ENCODE peak calls at places on chromosome 17, in ten cellular contexts. V is HCT116, R is psoas muscle, T is NB4, C is HL-60, H is PC-3, K is GM12865, A is ovary, U is stomach, F is PC-9. L is an unnamed sample.

GRCh38 chr17:2705263-2705662 is 6.3 kb downstream of the CLUH start:
- DNase-seq in V (no peak), R (no peak), T (no peak), C (no peak), H (no peak), K (no peak), A (no peak), U (no peak), F (peak; percentile 18), L (no peak)

GRCh38 chr17:64254755-64255154 is 8.3 kb downstream of the TEX2 start:
- DNase-seq in V (no peak), R (peak; percentile 26), T (no peak), C (no peak), H (no peak), K (no peak), A (no peak), U (no peak), F (no peak), L (no peak)

GRCh38 chr17:2051388-2052237 is 3.3 kb upstream of the HIC1 start:
- DNase-seq in V (no peak), R (peak; percentile 36), T (no peak), C (no peak), H (no peak), K (no peak), A (peak; percentile 57), U (no peak), F (no peak), L (no peak)

GRCh38 chr17:78185981-78186688 is 717 bp downstream of the TK1 start:
- DNase-seq in V (no peak), R (no peak), T (peak; percentile 63), C (peak; percentile 78), H (peak; percentile 57), K (peak; percentile 56), A (no peak), U (no peak), F (peak; percentile 57), L (no peak)

GRCh38 chr17:50266384-50267073 is 7.7 kb upstream of the TMEM92 start:
- DNase-seq in V (no peak), R (peak; percentile 51), T (no peak), C (no peak), H (peak; percentile 93), K (no peak), A (peak; percentile 78), U (peak; percentile 88), F (peak; percentile 38), L (no peak)

GRCh38 chr17:80812362-80813088 is 179.1 kb upstream of the CHMP6 start:
- DNase-seq in V (no peak), R (no peak), T (no peak), C (no peak), H (no peak), K (no peak), A (peak; percentile 10), U (no peak), F (no peak), L (no peak)

GRCh38 chr17:49552070-49552751 is 23.5 kb upstream of the NXPH3 start:
- DNase-seq in V (no peak), R (no peak), T (no peak), C (no peak), H (peak; percentile 49), K (no peak), A (no peak), U (no peak), F (no peak), L (no peak)

GRCh38 chr17:4594406-4595349 is 10.3 kb downstream of the SMTNL2 start:
- DNase-seq in V (no peak), R (no peak), T (no peak), C (no peak), H (no peak), K (peak; percentile 54), A (no peak), U (peak; percentile 67), F (no peak), L (no peak)

GRCh38 chr17:7439462-7440112 is at the start of gene FGF11:
- DNase-seq in V (no peak), R (no peak), T (no peak), C (no peak), H (no peak), K (no peak), A (no peak), U (no peak), F (no peak), L (no peak)

GRCh38 chr17:7440113-7440822 is 956 bp downstream of the FGF11 start:
- DNase-seq in V (no peak), R (peak; percentile 73), T (peak; percentile 38), C (peak; percentile 46), H (peak; percentile 28), K (peak; percentile 58), A (peak; percentile 65), U (peak; percentile 72), F (no peak), L (no peak)

GRCh38 chr17:7442142-7442541 is 2.7 kb upstream of the CHRNB1 start:
- DNase-seq in V (no peak), R (no peak), T (no peak), C (no peak), H (no peak), K (no peak), A (no peak), U (no peak), F (no peak), L (no peak)

GRCh38 chr17:7440823-7441174 is 1.5 kb downstream of the FGF11 start:
- DNase-seq in V (no peak), R (peak; percentile 85), T (no peak), C (no peak), H (peak; percentile 36), K (peak; percentile 51), A (no peak), U (no peak), F (no peak), L (no peak)

DNA sequence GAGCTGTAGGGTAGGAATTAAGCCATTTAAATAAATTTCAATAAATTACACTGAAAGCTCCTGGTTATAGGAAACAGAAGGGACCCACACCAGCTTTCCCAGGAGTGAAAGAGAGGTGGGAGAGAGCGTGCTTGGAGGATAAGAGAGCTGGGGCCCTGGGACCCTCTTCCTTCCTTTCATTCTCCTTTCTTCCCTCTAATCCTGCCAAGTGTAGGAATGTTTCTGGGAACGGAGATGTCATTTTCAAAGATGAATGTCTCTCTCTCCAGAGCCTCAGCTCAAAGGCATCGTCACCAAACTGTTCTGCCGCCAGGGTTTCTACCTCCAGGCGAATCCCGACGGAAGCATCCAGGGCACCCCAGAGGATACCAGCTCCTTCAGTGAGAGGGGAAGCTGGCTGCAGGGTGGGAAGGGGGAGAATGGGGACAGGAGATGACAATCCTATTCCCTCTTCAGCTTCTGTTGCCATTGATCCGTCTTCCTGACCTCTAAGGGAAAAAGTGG is 1.9 kb downstream of the FGF11 start:
- DNase-seq in V (no peak), R (no peak), T (no peak), C (no peak), H (no peak), K (no peak), A (no peak), U (no peak), F (no peak), L (no peak)
- TF ChIP-seq CTCF in V (no peak), R (no peak), T (no peak), C (no peak), H (no peak), K (no peak), A (no peak), U (no peak), F (no peak), L (no peak)

DNA sequence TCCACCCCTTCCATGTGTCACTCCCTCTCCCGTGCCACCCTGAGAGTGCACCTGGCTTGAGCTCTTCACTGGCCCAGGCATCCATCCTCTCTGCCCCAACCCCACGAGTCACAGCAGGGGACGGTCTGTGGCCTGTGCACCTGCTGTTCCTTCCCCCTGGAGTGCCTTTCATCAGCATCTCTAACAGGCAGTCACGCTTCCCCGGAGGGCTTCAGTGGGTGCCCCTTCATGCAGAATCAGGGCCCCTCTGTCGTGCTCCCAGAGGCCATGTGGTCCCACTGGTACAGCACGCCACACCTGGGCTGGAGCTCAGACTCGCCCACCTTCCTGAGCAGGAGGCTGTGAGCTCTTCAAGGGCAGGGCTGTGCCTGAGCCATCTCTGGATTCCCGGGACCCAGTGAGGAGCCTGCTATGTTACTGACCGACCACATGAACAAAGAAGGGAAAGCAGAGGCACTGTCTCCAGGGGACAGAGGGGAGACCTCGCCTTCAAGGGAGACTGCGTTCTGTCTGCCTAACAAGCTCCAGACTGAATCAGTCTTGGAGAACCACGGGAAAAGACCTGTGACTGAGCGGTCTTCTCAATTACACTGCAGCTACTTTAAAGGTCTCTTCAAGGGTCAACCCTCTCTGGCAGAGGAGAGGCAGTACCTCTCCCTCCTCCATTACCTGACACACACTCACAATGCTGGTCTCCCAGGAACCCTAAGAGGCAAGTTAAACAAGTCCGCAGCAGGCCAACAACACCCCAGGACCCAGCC is 78.8 kb upstream of the DOC2B start:
- DNase-seq in V (no peak), R (no peak), T (no peak), C (no peak), H (no peak), K (no peak), A (peak; percentile 12), U (peak; percentile 19), F (no peak), L (no peak)
- H3K4me3 ChIP-seq in V (no peak overlapping the region), R (no peak overlapping the region), T (no peak overlapping the region), C (no peak overlapping the region), H (no peak overlapping the region), K (no peak overlapping the region), A (no peak overlapping the region), U (no peak overlapping the region), F (no peak overlapping the region), L (no peak overlapping the region)

GRCh38 chr17:44378171-44378705 is 11.2 kb downstream of the ITGA2B start:
- DNase-seq in V (no peak), R (no peak), T (no peak), C (no peak), H (no peak), K (no peak), A (no peak), U (no peak), F (no peak), L (no peak)

GRCh38 chr17:44376124-44376523 is 12.5 kb upstream of the FAM171A2 start:
- DNase-seq in V (no peak), R (peak; percentile 24), T (no peak), C (no peak), H (peak; percentile 26), K (no peak), A (peak; percentile 48), U (no peak), F (no peak), L (no peak)

GRCh38 chr17:44376779-44377178 is 12.7 kb downstream of the ITGA2B start:
- DNase-seq in V (no peak), R (no peak), T (no peak), C (no peak), H (no peak), K (no peak), A (no peak), U (no peak), F (no peak), L (no peak)

GRCh38 chr17:44374306-44375195 is 10.9 kb upstream of the FAM171A2 start:
- DNase-seq in V (no peak), R (no peak), T (no peak), C (no peak), H (no peak), K (no peak), A (no peak), U (no peak), F (no peak), L (no peak)

GRCh38 chr17:44375196-44376017 is 11.8 kb upstream of the FAM171A2 start:
- DNase-seq in V (no peak), R (no peak), T (no peak), C (no peak), H (no peak), K (no peak), A (no peak), U (no peak), F (no peak), L (no peak)
- TF ChIP-seq CTCF in V (no peak), R (no peak), T (no peak), C (no peak), H (no peak), K (no peak), A (no peak), U (no peak), F (no peak), L (no peak)

GRCh38 chr17:30323262-30323894 is 10.5 kb downstream of the TMIGD1 start:
- DNase-seq in V (no peak), R (no peak), T (peak; percentile 58), C (peak; percentile 50), H (no peak), K (peak; percentile 65), A (no peak), U (no peak), F (peak; percentile 92), L (no peak)

GRCh38 chr17:30314474-30314873 is 19.4 kb downstream of the TMIGD1 start:
- DNase-seq in V (no peak), R (no peak), T (no peak), C (no peak), H (no peak), K (no peak), A (no peak), U (no peak), F (no peak), L (no peak)

GRCh38 chr17:30316736-30317135 is 17.1 kb downstream of the TMIGD1 start:
- DNase-seq in V (no peak), R (no peak), T (peak; percentile 60), C (peak; percentile 61), H (no peak), K (no peak), A (no peak), U (no peak), F (no peak), L (no peak)

GRCh38 chr17:30321314-30321713 is 12.5 kb downstream of the TMIGD1 start:
- DNase-seq in V (no peak), R (no peak), T (no peak), C (no peak), H (peak; percentile 77), K (no peak), A (no peak), U (no peak), F (peak; percentile 92), L (no peak)

GRCh38 chr17:30318190-30318589 is 15.7 kb downstream of the TMIGD1 start:
- DNase-seq in V (no peak), R (no peak), T (no peak), C (no peak), H (peak; percentile 62), K (no peak), A (no peak), U (no peak), F (no peak), L (no peak)
- H3K4me3 ChIP-seq in V (no peak overlapping the region), R (no peak overlapping the region), T (no peak overlapping the region), C (no peak overlapping the region), H (no peak overlapping the region), K (no peak overlapping the region), A (no peak overlapping the region), U (no peak overlapping the region), F (no peak overlapping the region), L (no peak overlapping the region)

L was measured in AG04449.